ENCODE peak calls at places on chromosomes 1 and 21, in six cellular contexts. I is H1, G is K562, Z is GM12878, L is GM12891, R is HepG2. W is an unnamed sample.

GRCh38 chr1:181704556-181704955 is 221.2 kb downstream of the CACNA1E start:
- DNase-seq in I (no peak), G (no peak), Z (no peak), L (no peak), R (no peak), W (no peak)

GRCh38 chr1:152707860-152708259 is at the start of gene LCE4A:
- DNase-seq in I (no peak), G (no peak), Z (no peak), L (no peak), R (no peak), W (no peak)

GRCh38 chr1:62433861-62434611 is 2.8 kb upstream of the USP1 start:
- DNase-seq in I (no peak), G (no peak), Z (no peak), L (no peak), R (no peak), W (no peak)

GRCh38 chr1:29623501-29623900 is 387.2 kb downstream of the PTPRU start:
- DNase-seq in I (no peak), G (no peak), Z (no peak), L (no peak), R (no peak), W (no peak)

GRCh38 chr1:160193091-160193819 is 2.9 kb downstream of the CASQ1 start:
- DNase-seq in I (peak), G (peak), Z (peak), L (peak), R (peak), W (peak)

GRCh38 chr1:92486251-92487077 is at the start of gene GFI1:
- DNase-seq in I (peak), G (no peak), Z (no peak), L (peak), R (peak), W (peak)

GRCh38 chr1:205271277-205271676 is 43.5 kb downstream of the TMCC2 start:
- DNase-seq in I (no peak), G (no peak), Z (no peak), L (no peak), R (no peak), W (no peak)

GRCh38 chr1:239186487-239186886 is 199.9 kb upstream of the CHRM3 start:
- DNase-seq in I (no peak), G (no peak), Z (no peak), L (no peak), R (no peak), W (no peak)

GRCh38 chr21:31909153-31909771 is 36.4 kb downstream of the HUNK start:
- DNase-seq in I (no peak), G (no peak), Z (no peak), L (no peak), R (no peak), W (no peak)

GRCh38 chr1:193275773-193276172 is 89.4 kb upstream of the B3GALT2 start:
- DNase-seq in I (peak), G (peak), Z (no peak), L (no peak), R (no peak), W (no peak)

GRCh38 chr21:43720539-43721224 is 1.8 kb downstream of the PDXK start:
- DNase-seq in I (no peak), G (no peak), Z (no peak), L (no peak), R (no peak), W (no peak)

GRCh38 chr1:67735220-67735619 is 50.2 kb downstream of the GADD45A start:
- DNase-seq in I (no peak), G (no peak), Z (no peak), L (no peak), R (no peak), W (no peak)

GRCh38 chr1:201982082-201982922 is at the start of gene RNPEP:
- DNase-seq in I (peak), G (peak), Z (no peak), L (peak), R (peak), W (peak)

GRCh38 chr1:157105988-157106812 is 6.6 kb upstream of the ETV3L start:
- DNase-seq in I (no peak), G (peak), Z (peak), L (peak), R (no peak), W (peak)

GRCh38 chr21:38531610-38532009 is 33.3 kb upstream of the ERG start:
- DNase-seq in I (no peak), G (no peak), Z (no peak), L (no peak), R (no peak), W (no peak)

GRCh38 chr1:22500476-22500875 is 48.8 kb downstream of the ZBTB40 start:
- DNase-seq in I (no peak), G (no peak), Z (no peak), L (no peak), R (no peak), W (no peak)

GRCh38 chr1:43796111-43796581 is 88.8 kb downstream of the ST3GAL3 start:
- DNase-seq in I (no peak), G (no peak), Z (no peak), L (no peak), R (no peak), W (no peak)

GRCh38 chr1:67749844-67750689 is 65.1 kb downstream of the GADD45A start:
- DNase-seq in I (no peak), G (no peak), Z (no peak), L (no peak), R (no peak), W (no peak)

GRCh38 chr1:168320805-168321577 is 40.3 kb downstream of the TBX19 start:
- DNase-seq in I (no peak), G (peak), Z (no peak), L (no peak), R (peak), W (no peak)

GRCh38 chr1:178393370-178393769 is 103.4 kb downstream of the CLEC20A start:
- DNase-seq in I (no peak), G (no peak), Z (no peak), L (no peak), R (no peak), W (no peak)

GRCh38 chr1:208212893-208213292 is 31.3 kb downstream of the PLXNA2 start:
- DNase-seq in I (no peak), G (no peak), Z (no peak), L (no peak), R (no peak), W (no peak)

GRCh38 chr1:168098534-168099313 is 38.0 kb downstream of the GPR161 start:
- DNase-seq in I (no peak), G (no peak), Z (no peak), L (no peak), R (no peak), W (no peak)

GRCh38 chr1:235127774-235128452 is 724 bp downstream of the TOMM20 start:
- DNase-seq in I (peak), G (peak), Z (no peak), L (no peak), R (no peak), W (no peak)

GRCh38 chr21:45069711-45070110 is 4.7 kb upstream of the ADARB1 start:
- DNase-seq in I (no peak), G (no peak), Z (no peak), L (no peak), R (no peak), W (no peak)

GRCh38 chr1:152873495-152873894 is 4.6 kb upstream of the SMCP start:
- DNase-seq in I (no peak), G (no peak), Z (no peak), L (no peak), R (no peak), W (no peak)

GRCh38 chr1:67685558-67686271 is 714 bp downstream of the GADD45A start:
- DNase-seq in I (peak), G (peak), Z (no peak), L (peak), R (no peak), W (no peak)

GRCh38 chr1:89519779-89520358 is 4.8 kb upstream of the LRRC8B start:
- DNase-seq in I (no peak), G (peak), Z (no peak), L (peak), R (peak), W (peak)

GRCh38 chr1:157585984-157586383 is 11.9 kb downstream of the FCRL4 start:
- DNase-seq in I (no peak), G (no peak), Z (no peak), L (no peak), R (no peak), W (no peak)

GRCh38 chr1:152190589-152190988 is 31.6 kb upstream of the RPTN start:
- DNase-seq in I (no peak), G (no peak), Z (no peak), L (no peak), R (no peak), W (no peak)

GRCh38 chr1:86137458-86137857 is 19.1 kb downstream of the COL24A1 start:
- DNase-seq in I (no peak), G (no peak), Z (no peak), L (no peak), R (no peak), W (no peak)

GRCh38 chr1:64936958-64937357 is 29.4 kb downstream of the JAK1 start:
- DNase-seq in I (no peak), G (no peak), Z (no peak), L (no peak), R (no peak), W (no peak)

GRCh38 chr1:90402893-90403849 is 313.9 kb downstream of the BARHL2 start:
- DNase-seq in I (no peak), G (peak), Z (no peak), L (no peak), R (peak), W (no peak)

GRCh38 chr1:205600085-205600484 is 31.7 kb downstream of the ELK4 start:
- DNase-seq in I (no peak), G (no peak), Z (no peak), L (no peak), R (no peak), W (no peak)

GRCh38 chr1:226681652-226682493 is 57.2 kb downstream of the ITPKB start:
- DNase-seq in I (no peak), G (no peak), Z (no peak), L (no peak), R (no peak), W (no peak)

GRCh38 chr1:43373034-43373940 is 5.5 kb upstream of the ELOVL1 start:
- DNase-seq in I (no peak), G (no peak), Z (no peak), L (no peak), R (no peak), W (no peak)

GRCh38 chr1:62765981-62766380 is 18.0 kb upstream of the ATG4C start:
- DNase-seq in I (no peak), G (no peak), Z (no peak), L (no peak), R (no peak), W (no peak)

GRCh38 chr21:45378258-45378966 is 26.6 kb upstream of the COL18A1 start:
- DNase-seq in I (peak), G (no peak), Z (no peak), L (no peak), R (no peak), W (no peak)

GRCh38 chr1:27033059-27033746 is 20.6 kb upstream of the TENT5B start:
- DNase-seq in I (no peak), G (no peak), Z (no peak), L (no peak), R (no peak), W (no peak)

GRCh38 chr1:33180226-33181037 is 1.4 kb downstream of the TRIM62 start:
- DNase-seq in I (peak), G (peak), Z (peak), L (peak), R (peak), W (peak)

GRCh38 chr1:33181906-33182305 is at the start of gene TRIM62:
- DNase-seq in I (peak), G (peak), Z (no peak), L (peak), R (peak), W (peak)

GRCh38 chr1:33182896-33183295 is 1.1 kb upstream of the TRIM62 start:
- DNase-seq in I (peak), G (no peak), Z (no peak), L (no peak), R (no peak), W (no peak)

GRCh38 chr1:33182452-33182851 is 609 bp upstream of the TRIM62 start:
- DNase-seq in I (peak), G (peak), Z (no peak), L (no peak), R (no peak), W (no peak)

GRCh38 chr1:33181038-33181861 is 593 bp downstream of the TRIM62 start:
- DNase-seq in I (peak), G (peak), Z (no peak), L (peak), R (no peak), W (no peak)
- TF ChIP-seq TAF1 in I (peak), G (no peak), Z (no peak), L (no peak), R (peak), W (no peak)

DNA sequence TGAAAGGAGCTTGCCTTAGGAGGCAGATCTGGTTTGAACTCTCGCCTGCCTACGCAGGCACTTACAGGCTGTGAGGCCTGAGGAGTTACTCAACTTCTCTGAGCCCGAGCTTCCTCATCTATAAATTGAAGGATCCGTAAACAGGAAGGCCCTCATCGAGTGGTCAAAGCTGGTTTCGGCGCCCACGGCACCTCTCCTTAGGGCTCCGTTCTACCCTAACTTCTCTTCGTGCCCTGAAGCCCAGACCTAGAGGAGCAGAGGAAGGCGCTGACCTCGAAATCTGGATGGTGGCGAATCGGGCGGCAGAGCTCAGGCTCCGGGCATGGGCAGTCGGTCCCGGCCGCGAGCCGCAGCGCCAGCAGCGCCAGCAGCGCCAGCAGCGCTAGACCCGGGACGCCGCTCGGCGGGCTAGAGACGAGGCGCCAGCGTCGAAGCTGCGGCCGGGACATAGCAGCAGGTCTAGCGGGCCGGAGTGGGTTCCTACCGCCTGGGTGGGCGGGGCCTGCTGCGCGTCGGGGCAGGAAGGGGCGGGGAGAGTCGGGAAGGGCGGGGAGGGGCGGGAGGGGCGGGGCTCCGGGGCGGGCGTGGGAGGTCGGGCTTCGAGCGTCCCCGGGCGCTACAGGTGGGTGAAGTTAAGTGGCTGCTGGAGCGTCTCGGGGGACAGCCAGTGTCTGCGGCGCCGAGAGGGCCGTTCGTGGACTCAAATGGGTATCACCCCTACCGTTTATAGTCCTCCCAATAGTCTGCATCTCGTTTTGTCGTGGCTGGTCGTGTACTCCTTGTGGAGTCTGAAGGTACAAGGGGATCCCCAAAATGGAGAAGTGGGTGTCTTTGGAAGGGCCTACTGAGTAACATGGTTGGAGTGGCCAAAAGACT is at the start of gene CTBS:
- DNase-seq in I (peak), G (peak), Z (peak), L (peak), R (peak), W (peak)
- TF ChIP-seq POLR2A in I (peak), G (peak), Z (peak), L (peak), R (peak), W (peak)

DNA sequence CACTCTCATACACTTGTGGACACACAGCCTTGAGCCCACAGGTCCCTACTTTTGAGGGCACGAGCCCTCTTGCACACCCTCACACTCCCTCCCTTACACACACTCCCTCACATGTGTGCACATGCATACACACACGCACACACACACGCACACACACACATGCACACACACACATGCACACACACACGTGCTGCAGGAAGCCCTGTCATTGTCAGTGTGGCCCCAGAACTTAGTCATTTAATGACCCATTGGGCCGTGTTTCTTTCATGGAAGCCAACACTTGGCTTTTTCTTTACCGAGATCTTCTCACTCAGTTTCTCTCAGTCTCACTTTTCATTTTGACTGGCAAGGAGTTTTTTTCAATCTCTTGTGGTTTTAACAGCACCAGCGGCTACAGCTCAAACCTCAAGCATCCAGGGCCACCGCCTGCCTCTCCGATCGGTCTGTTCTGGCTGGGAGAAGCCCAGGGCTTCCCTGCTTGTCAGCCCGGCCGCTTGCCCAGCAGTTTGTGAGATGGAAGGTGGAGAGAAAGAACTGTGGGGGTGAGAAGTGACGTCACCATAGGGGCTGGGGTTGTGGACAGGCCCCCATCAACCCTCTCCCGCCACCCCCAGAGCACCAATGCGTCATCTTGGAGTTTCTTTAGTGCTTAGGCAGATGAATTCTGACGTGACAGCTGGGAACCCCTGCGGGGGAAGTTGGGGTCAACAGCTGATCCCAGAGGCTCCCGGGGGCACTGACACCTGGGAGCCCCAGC is 15.8 kb upstream of the TNFRSF8 start:
- DNase-seq in I (no peak), G (no peak), Z (peak), L (no peak), R (no peak), W (no peak)
- TF ChIP-seq TAF1 in I (no peak), G (no peak), Z (no peak), L (no peak), R (no peak), W (no peak)

GRCh38 chr1:15885701-15886612 is 38.5 kb downstream of the SPEN start:
- DNase-seq in I (peak), G (peak), Z (peak), L (no peak), R (peak), W (no peak)
- TF ChIP-seq POLR2A in I (peak), G (peak), Z (peak), L (no peak), R (no peak), W (peak)

DNA sequence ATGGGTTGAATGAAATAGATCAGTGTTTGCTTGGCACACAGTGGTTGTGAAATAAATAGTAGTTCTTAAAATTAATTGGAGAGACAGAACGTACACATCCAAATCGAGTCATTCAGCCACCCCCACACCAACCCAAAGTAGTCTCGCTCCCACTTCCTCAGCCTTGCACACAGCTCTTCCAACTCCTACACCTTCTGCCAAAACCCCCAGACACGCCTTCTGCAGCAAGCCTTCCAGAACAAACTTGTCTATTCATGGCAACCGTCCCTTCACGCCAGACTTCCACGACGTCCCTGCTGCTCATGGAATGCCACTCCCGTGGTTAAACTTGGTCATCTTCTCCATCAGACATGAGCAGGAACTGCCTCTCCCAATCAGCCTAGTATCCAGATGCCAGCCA is 37.5 kb upstream of the RD3 start:
- DNase-seq in I (no peak), G (no peak), Z (no peak), L (no peak), R (no peak), W (no peak)
- TF ChIP-seq TAF1 in I (no peak), G (no peak), Z (no peak), L (no peak), R (no peak), W (no peak)

GRCh38 chr1:38006008-38006828 is 904 bp upstream of the FHL3 start:
- DNase-seq in I (no peak), G (peak), Z (no peak), L (no peak), R (no peak), W (no peak)

GRCh38 chr1:38004284-38005101 is 821 bp downstream of the FHL3 start:
- DNase-seq in I (peak), G (peak), Z (no peak), L (no peak), R (no peak), W (no peak)

GRCh38 chr1:38009088-38009840 is 3.3 kb upstream of the UTP11 start:
- DNase-seq in I (no peak), G (peak), Z (no peak), L (no peak), R (no peak), W (no peak)

GRCh38 chr1:38003261-38004250 is 1.8 kb downstream of the FHL3 start:
- DNase-seq in I (no peak), G (peak), Z (no peak), L (no peak), R (no peak), W (no peak)

DNA sequence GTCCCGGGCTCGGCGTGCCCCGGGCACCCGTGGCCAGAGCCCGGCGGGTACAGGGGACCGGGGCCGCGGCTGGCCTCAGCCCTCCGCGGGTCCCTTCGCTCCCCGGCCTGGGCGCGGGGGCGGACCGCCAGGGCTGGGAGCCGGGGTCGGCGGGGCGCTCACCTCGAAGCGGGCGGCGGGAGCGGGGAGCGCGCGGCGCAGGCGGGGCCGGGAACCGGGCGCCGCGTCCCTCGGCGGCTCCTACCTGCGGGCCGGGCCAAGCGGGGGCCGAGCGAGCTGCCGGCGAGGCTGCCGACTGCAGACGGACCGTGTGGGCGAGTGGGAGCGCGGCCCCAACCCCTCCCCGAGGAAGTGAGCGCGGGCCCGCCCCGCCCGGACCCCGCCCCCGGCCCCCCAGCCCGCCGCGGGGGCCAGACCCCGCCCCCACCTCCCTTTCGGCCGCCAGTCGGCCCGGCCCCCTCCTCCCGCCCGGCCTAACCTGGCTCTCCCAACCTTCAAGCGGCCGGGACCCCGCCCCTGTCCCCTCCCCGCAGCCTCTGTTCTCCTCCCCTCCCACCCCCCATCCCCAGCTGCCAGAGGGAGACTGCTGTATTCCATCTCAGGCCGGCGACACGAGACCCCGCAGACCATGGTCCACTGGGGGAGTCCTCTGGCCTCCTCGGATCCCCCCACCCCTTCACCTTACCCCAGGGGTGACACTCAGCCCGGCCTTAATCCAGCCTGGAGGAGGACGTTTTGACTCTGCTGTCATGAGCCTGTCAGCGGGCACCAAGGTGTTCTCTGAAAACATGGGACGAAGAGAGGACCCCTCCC is at the start of gene FHL3:
- DNase-seq in I (peak), G (peak), Z (no peak), L (peak), R (peak), W (peak)
- TF ChIP-seq POLR2A in I (peak), G (peak), Z (peak), L (no peak), R (peak), W (peak)

GRCh38 chr1:108747898-108748297 is 1.4 kb downstream of the STXBP3 start:
- DNase-seq in I (no peak), G (no peak), Z (no peak), L (no peak), R (no peak), W (no peak)
- TF ChIP-seq TAF1 in I (no peak), G (no peak), Z (no peak), L (no peak), R (no peak), W (no peak)

W was measured in GM12892.